ENCODE peak calls at places on chromosomes 16 and 17, in ten cellular contexts. X is RCC 7860; T is Ammon's horn; J is EL; Y is activated effector memory CD4-positive, alpha-beta T cell treated with Interleukin-2 at 50 U/mL for 16 hours; Z is body of pancreas; D is ovary; R is GM23338; A is OCI-LY7; H is activated naive CD8-positive, alpha-beta T cell treated with anti-CD3 and anti-CD28 coated beads, Interleukin-2, amount 50 U/mL, for 24 hours. F is an unnamed sample.

GRCh38 chr16:7550096-7550495 is 217.5 kb downstream of the RBFOX1 start:
- DNase-seq in X (no peak), T (no peak), J (no peak), Y (no peak), Z (no peak), D (no peak), R (no peak), A (no peak), H (no peak), F (no peak)

GRCh38 chr16:4369006-4369766 is 2.5 kb upstream of the VASN start:
- DNase-seq in X (peak), T (no peak), J (peak), Y (no peak), Z (no peak), D (no peak), R (no peak), A (no peak), H (no peak), F (no peak)

GRCh38 chr16:79001156-79001997 is 599.2 kb downstream of the MAF start:
- DNase-seq in X (no peak), T (peak), J (no peak), Y (no peak), Z (no peak), D (no peak), R (peak), A (no peak), H (no peak), F (no peak)

GRCh38 chr17:72539981-72540897 is 419.4 kb downstream of the SOX9 start:
- DNase-seq in X (peak), T (peak), J (peak), Y (peak), Z (peak), D (peak), R (peak), A (peak), H (peak), F (peak)

GRCh38 chr17:57534863-57535651 is 210.0 kb downstream of the CCDC182 start:
- DNase-seq in X (no peak), T (no peak), J (no peak), Y (no peak), Z (peak), D (no peak), R (no peak), A (no peak), H (no peak), F (no peak)

GRCh38 chr16:21628196-21628726 is 24.1 kb downstream of the IGSF6 start:
- DNase-seq in X (peak), T (no peak), J (peak), Y (no peak), Z (no peak), D (no peak), R (no peak), A (no peak), H (no peak), F (no peak)

GRCh38 chr16:57257455-57258070 is 12.5 kb downstream of the ARL2BP start:
- DNase-seq in X (no peak), T (no peak), J (no peak), Y (no peak), Z (no peak), D (no peak), R (no peak), A (no peak), H (no peak), F (no peak)

GRCh38 chr17:10844667-10845387 is 6.9 kb upstream of the PIRT start:
- DNase-seq in X (peak), T (peak), J (peak), Y (peak), Z (peak), D (peak), R (peak), A (peak), H (peak), F (peak)

GRCh38 chr17:77061711-77062110 is 79.1 kb upstream of the SEC14L1 start:
- DNase-seq in X (no peak), T (no peak), J (no peak), Y (no peak), Z (no peak), D (no peak), R (no peak), A (no peak), H (no peak), F (no peak)

GRCh38 chr17:77915594-77916021 is 42.9 kb upstream of the TNRC6C start:
- DNase-seq in X (no peak), T (no peak), J (no peak), Y (no peak), Z (no peak), D (no peak), R (no peak), A (no peak), H (no peak), F (no peak)

GRCh38 chr16:3674513-3675295 is 20.2 kb downstream of the DNASE1 start:
- DNase-seq in X (no peak), T (no peak), J (no peak), Y (no peak), Z (no peak), D (no peak), R (peak), A (no peak), H (no peak), F (no peak)

GRCh38 chr16:77322757-77323156 is 112.1 kb downstream of the ADAMTS18 start:
- DNase-seq in X (no peak), T (no peak), J (no peak), Y (no peak), Z (no peak), D (no peak), R (no peak), A (no peak), H (no peak), F (no peak)